ENCODE peak calls at places on chromosomes 5 and 9, in four cellular contexts. T, M, W and D are unnamed samples.

GRCh38 chr5:3924990-3925389 is 329.4 kb downstream of the IRX1 start:
- DNase-seq in M (no peak), W (no peak), T (no peak), D (no peak)

GRCh38 chr5:56840597-56840996 is 25.2 kb downstream of the MAP3K1 start:
- DNase-seq in T (no peak), W (no peak), M (no peak), D (no peak)

GRCh38 chr5:135490245-135491037 is 38.3 kb upstream of the TIFAB start:
- DNase-seq in W (no peak), T (no peak), M (no peak), D (no peak)

GRCh38 chr5:172979778-172980177 is 3.8 kb upstream of the ATP6V0E1 start:
- DNase-seq in T (peak; percentile 19), M (no peak), W (no peak), D (no peak)

GRCh38 chr9:105681724-105682123 is 12.6 kb upstream of the TMEM38B start:
- DNase-seq in W (no peak), T (no peak), M (no peak), D (no peak)

GRCh38 chr5:58456486-58456885 is 3.4 kb downstream of the PLK2 start:
- DNase-seq in W (no peak), M (no peak), T (no peak), D (no peak)

GRCh38 chr5:125154321-125154811 is 407.9 kb upstream of the ZNF608 start:
- DNase-seq in M (no peak), T (no peak), W (no peak), D (no peak)

GRCh38 chr5:1517838-1518237 is 5.9 kb downstream of the LPCAT1 start:
- DNase-seq in W (no peak), M (no peak), T (no peak), D (peak; percentile 25)

GRCh38 chr9:73176450-73176875 is 24.8 kb downstream of the ANXA1 start:
- DNase-seq in M (no peak), W (no peak), T (peak; percentile 62), D (no peak)

GRCh38 chr9:108444400-108445358 is 411.1 kb downstream of the ACTL7B start:
- DNase-seq in T (peak; percentile 21), M (no peak), W (no peak), D (no peak)

GRCh38 chr9:126386814-126387213 is 60.2 kb downstream of the MVB12B start:
- DNase-seq in M (no peak), W (no peak), T (no peak), D (no peak)

GRCh38 chr5:66796306-66797292 is 200.4 kb downstream of the MAST4 start:
- DNase-seq in T (no peak), M (no peak), W (no peak), D (no peak)

GRCh38 chr5:96142786-96143434 is 181.3 kb upstream of the ELL2 start:
- DNase-seq in M (no peak), W (no peak), T (no peak), D (no peak)

GRCh38 chr5:141958113-141958512 is at the start of gene PCDH12:
- DNase-seq in W (no peak), T (no peak), M (no peak), D (no peak)

GRCh38 chr5:138953370-138954256 is 78.5 kb upstream of the LRRTM2 start:
- DNase-seq in M (no peak), T (no peak), W (no peak), D (no peak)

GRCh38 chr9:85248514-85249312 is 493.0 kb downstream of the AGTPBP1 start:
- DNase-seq in W (no peak), M (no peak), T (peak; percentile 22), D (no peak)

GRCh38 chr5:56190500-56190899 is 42.6 kb downstream of the ANKRD55 start:
- DNase-seq in W (peak; percentile 26), M (no peak), T (no peak), D (no peak)

GRCh38 chr5:124663101-124663506 is 83.3 kb downstream of the ZNF608 start:
- DNase-seq in T (no peak), W (no peak), M (no peak), D (no peak)

GRCh38 chr5:137733922-137734695 is 1.8 kb downstream of the KLHL3 start:
- DNase-seq in T (no peak), M (no peak), W (no peak), D (no peak)

GRCh38 chr5:561408-561807 is 37.2 kb upstream of the SLC9A3 start:
- DNase-seq in M (no peak), W (no peak), T (no peak), D (no peak)

GRCh38 chr9:89613912-89614311 is 9.1 kb downstream of the GADD45G start:
- DNase-seq in T (no peak), W (no peak), M (no peak), D (no peak)

GRCh38 chr5:180034564-180034963 is 37.0 kb downstream of the RNF130 start:
- DNase-seq in M (no peak), W (no peak), T (no peak), D (no peak)

GRCh38 chr5:40973364-40974004 is 64.2 kb downstream of the C7 start:
- DNase-seq in W (no peak), M (no peak), T (no peak), D (no peak)

GRCh38 chr5:168747987-168748777 is 169.0 kb upstream of the PANK3 start:
- DNase-seq in M (peak; percentile 10), W (peak; percentile 1), T (no peak), D (no peak)

GRCh38 chr5:7261900-7262299 is 134.0 kb upstream of the ADCY2 start:
- DNase-seq in T (no peak), W (no peak), M (no peak), D (no peak)

GRCh38 chr9:106350777-106351176 is 512.2 kb upstream of the ZNF462 start:
- DNase-seq in T (no peak), M (no peak), W (no peak), D (no peak)

GRCh38 chr9:122347348-122348287 is 23.2 kb upstream of the PTGS1 start:
- DNase-seq in M (no peak), T (no peak), W (peak; percentile 4), D (peak; percentile 34)